ENCODE peak calls at places on chromosomes 12 and 14, in five cellular contexts. D, E, X, U and I are unnamed samples.

GRCh38 chr14:73829526-73830431 is 21.9 kb upstream of the PTGR2 start:
- DNase-seq in D (peak), E (no peak), X (no peak), U (no peak), I (no peak)

GRCh38 chr12:64992641-64993040 is 128.5 kb downstream of the WIF1 start:
- DNase-seq in D (no peak), E (no peak), X (no peak), U (no peak), I (no peak)

GRCh38 chr14:100155049-100155621 is 4.3 kb downstream of the DEGS2 start:
- DNase-seq in D (no peak), E (no peak), X (no peak), U (no peak), I (no peak)

GRCh38 chr14:79712302-79712950 is 498.9 kb downstream of the DIO2 start:
- DNase-seq in D (no peak), E (no peak), X (no peak), U (no peak), I (no peak)

GRCh38 chr14:37584211-37585100 is 10.6 kb downstream of the FOXA1 start:
- DNase-seq in D (no peak), E (no peak), X (no peak), U (no peak), I (no peak)

GRCh38 chr14:33948143-33948962 is 2.5 kb downstream of the EGLN3 start:
- DNase-seq in D (no peak), E (no peak), X (no peak), U (no peak), I (no peak)

GRCh38 chr12:132167610-132168310 is 23.5 kb downstream of the NOC4L start:
- DNase-seq in D (no peak), E (no peak), X (no peak), U (peak), I (no peak)

GRCh38 chr14:21525571-21525970 is 575 bp downstream of the SALL2 start:
- DNase-seq in D (no peak), E (no peak), X (no peak), U (no peak), I (peak)

GRCh38 chr12:46825526-46826414 is at the start of gene SLC38A4:
- DNase-seq in D (no peak), E (no peak), X (peak), U (peak), I (no peak)

GRCh38 chr14:73467377-73467776 is 9.0 kb upstream of the NUMB start:
- DNase-seq in D (no peak), E (no peak), X (no peak), U (no peak), I (no peak)

GRCh38 chr12:20367731-20368652 is at the start of gene PDE3A:
- DNase-seq in D (peak), E (no peak), X (peak), U (peak), I (peak)

GRCh38 chr12:111412007-111412829 is 6.5 kb downstream of the SH2B3 start:
- DNase-seq in D (no peak), E (no peak), X (no peak), U (no peak), I (peak)

GRCh38 chr14:91267965-91268437 is 23.5 kb upstream of the GPR68 start:
- DNase-seq in D (no peak), E (no peak), X (no peak), U (no peak), I (no peak)

GRCh38 chr12:84376320-84376719 is 536.3 kb downstream of the SLC6A15 start:
- DNase-seq in D (no peak), E (no peak), X (no peak), U (no peak), I (no peak)
- H3K27ac ChIP-seq in D (no peak), E (no peak), X (no peak), U (no peak), I (no peak)

DNA sequence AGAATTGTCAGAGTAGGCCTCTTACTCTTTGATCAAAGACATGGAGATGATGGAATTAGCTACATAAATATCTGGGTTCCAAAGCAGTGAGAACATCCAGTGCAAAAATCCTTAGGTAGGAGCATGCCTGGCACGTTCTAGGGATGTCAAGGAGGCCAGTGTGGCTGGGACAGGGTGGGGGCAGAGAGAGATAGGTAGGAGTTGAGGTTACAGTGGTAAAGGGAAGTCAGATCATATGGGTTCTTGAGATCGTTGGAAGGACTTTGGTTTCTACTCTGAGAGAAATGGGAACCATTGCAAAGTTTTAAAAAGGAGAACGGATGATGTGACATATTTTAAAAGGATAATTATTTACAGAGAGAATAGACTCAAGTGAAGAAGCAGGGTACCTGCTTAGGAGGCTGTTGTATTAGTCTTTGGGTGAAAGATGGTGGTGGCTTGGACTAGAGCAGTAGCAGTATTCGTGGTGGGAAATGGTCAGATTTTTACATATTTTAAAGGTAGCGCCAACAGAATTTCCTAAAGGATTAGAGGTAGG is 47.5 kb upstream of the ATP2B1 start:
- DNase-seq in D (no peak), E (no peak), X (no peak), U (no peak), I (no peak)
- H3K27ac ChIP-seq in D (no peak), E (no peak), X (no peak), U (no peak), I (peak)

GRCh38 chr12:49672351-49673181 is 34.6 kb downstream of the FMNL3 start:
- DNase-seq in D (no peak), E (no peak), X (no peak), U (no peak), I (no peak)
- H3K27ac ChIP-seq in D (peak), E (peak), X (no peak), U (peak), I (peak)

GRCh38 chr12:76688001-76688400 is 75.9 kb upstream of the ZDHHC17 start:
- DNase-seq in D (no peak), E (no peak), X (no peak), U (no peak), I (no peak)
- H3K27ac ChIP-seq in D (no peak), E (no peak), X (no peak), U (no peak), I (no peak)

GRCh38 chr12:10669533-10669932 is 4.3 kb downstream of the STYK1 start:
- DNase-seq in D (no peak), E (no peak), X (no peak), U (no peak), I (no peak)
- H3K27ac ChIP-seq in D (no peak), E (no peak), X (no peak), U (no peak), I (no peak)

DNA sequence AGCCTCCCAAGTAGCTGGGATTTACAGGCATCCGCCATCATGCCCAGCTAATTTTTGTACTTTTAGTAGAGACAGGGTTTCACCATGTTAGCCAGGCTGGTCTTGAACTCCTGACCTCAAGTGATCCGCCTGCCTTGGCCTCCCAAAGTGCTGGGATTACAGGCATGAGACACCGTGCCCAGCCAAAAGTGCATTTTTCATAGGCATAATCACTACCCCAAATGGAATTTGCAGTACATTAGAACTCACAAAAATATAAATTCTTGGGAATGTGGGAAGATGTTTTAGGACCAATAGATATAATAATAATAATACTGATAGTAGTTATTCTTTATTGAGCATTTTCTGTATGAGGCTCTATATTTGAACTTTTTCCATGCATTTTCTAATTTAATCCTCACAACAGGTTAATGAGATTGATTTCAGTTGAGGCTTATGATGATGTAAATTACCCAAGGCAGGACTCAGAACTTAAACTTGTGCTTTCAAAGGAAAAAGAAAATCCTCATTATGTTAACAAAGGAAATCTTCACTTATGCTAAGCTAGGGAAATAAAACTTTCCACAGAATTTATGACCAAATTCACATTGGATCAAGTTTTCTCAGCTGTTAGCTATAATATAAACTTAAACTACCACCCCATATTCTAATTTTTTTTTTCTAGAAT is 121.6 kb downstream of the SRGAP1 start:
- DNase-seq in D (no peak), E (no peak), X (no peak), U (no peak), I (no peak)
- H3K27ac ChIP-seq in D (no peak), E (no peak), X (no peak), U (no peak), I (no peak)

GRCh38 chr12:58884916-58885315 is 35.4 kb downstream of the LRIG3 start:
- DNase-seq in D (no peak), E (no peak), X (no peak), U (no peak), I (no peak)

GRCh38 chr12:58889557-58889956 is 30.7 kb downstream of the LRIG3 start:
- DNase-seq in D (no peak), E (no peak), X (no peak), U (no peak), I (peak)

GRCh38 chr12:58887071-58887470 is 33.2 kb downstream of the LRIG3 start:
- DNase-seq in D (no peak), E (no peak), X (no peak), U (no peak), I (no peak)

GRCh38 chr12:58886474-58886873 is 33.8 kb downstream of the LRIG3 start:
- DNase-seq in D (no peak), E (no peak), X (no peak), U (no peak), I (no peak)

DNA sequence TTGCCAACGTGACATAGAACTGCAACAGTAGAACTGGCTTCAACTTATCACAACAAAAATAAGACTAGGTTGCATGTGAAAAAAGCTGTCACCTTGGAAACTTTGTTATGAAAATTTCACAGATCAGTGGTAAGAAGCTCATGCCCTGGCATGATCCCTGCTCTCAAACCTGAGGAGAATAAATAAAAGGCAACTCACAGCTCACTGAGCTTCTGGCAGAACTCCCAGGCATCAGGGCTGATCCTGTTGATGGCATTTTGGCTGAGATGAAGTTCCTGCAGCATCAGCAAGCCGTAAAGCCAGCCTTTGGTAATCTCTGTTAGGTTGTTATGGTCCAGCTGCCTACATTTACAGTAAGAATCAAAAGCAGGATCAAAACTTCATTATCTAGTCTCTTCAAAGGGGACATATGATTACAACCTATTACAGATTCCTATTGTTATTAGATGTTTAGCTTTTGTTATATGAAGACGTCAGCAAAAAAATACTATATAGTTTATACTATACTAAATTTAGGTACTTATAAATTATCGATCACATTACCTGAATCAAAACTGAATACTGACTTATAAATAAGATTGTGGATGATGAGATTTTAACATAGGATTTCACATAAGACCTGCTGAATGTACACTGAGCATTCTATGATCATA is 32.0 kb downstream of the LRIG3 start:
- DNase-seq in D (no peak), E (no peak), X (no peak), U (peak), I (peak)
- H3K27ac ChIP-seq in D (no peak), E (no peak), X (no peak), U (no peak), I (peak)

GRCh38 chr12:26205946-26206345 is 10.6 kb downstream of the SSPN start:
- DNase-seq in D (no peak), E (no peak), X (no peak), U (no peak), I (no peak)
- H3K27ac ChIP-seq in D (no peak), E (no peak), X (no peak), U (no peak), I (peak)

DNA sequence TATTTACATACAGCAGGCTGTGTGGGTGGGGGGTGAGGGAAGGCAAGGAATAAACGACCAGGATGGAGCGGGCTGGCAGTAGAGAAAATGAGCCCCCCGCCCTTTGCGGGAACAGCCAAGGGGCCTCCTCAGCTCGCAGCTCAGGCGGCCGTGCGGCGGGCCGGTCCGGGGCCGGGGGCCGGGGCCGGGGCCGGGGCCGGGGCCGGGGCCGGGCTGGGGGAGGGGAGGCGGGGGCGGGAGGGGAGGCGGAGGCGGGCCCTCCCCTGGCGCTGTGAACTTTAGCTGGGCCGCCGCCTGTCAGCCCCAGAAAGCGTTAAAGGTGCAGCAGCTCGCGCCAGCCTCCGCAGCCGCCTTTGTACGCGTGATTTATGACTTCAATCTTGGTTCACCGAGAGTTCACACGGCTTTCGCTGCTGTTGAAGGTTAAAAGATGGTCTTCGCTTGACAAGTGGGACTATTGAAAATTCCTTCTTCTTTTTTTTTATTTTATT is 28.8 kb downstream of the HOXC4 start:
- DNase-seq in D (no peak), E (no peak), X (no peak), U (peak), I (no peak)
- H3K27ac ChIP-seq in D (no peak), E (no peak), X (no peak), U (no peak), I (no peak)